ENCODE peak calls at places on chromosomes 5 and 9, in seven cellular contexts. J, U, O, K, V, G and Q are unnamed samples.

GRCh38 chr5:169433221-169433651 is 132.3 kb upstream of the SLIT3 start:
- DNase-seq in J (no peak), U (no peak), O (no peak), K (no peak), V (no peak), G (no peak), Q (no peak)

GRCh38 chr9:96781552-96781951 is 3.7 kb upstream of the ZNF510 start:
- DNase-seq in J (no peak), U (no peak), O (no peak), K (no peak), V (no peak), G (no peak), Q (no peak)

GRCh38 chr5:152650413-152650812 is 245.3 kb upstream of the NMUR2 start:
- DNase-seq in J (no peak), U (no peak), O (no peak), K (no peak), V (no peak), G (no peak), Q (no peak)

GRCh38 chr5:151205411-151205810 is 18.5 kb downstream of the CCDC69 start:
- DNase-seq in J (no peak), U (no peak), O (no peak), K (no peak), V (no peak), G (no peak), Q (no peak)

GRCh38 chr5:146345240-146345577 is 6.6 kb downstream of the POU4F3 start:
- DNase-seq in J (no peak), U (no peak), O (no peak), K (no peak), V (peak), G (no peak), Q (no peak)

GRCh38 chr5:66239034-66239433 is 94.9 kb downstream of the SREK1 start:
- DNase-seq in J (no peak), U (no peak), O (no peak), K (no peak), V (peak), G (no peak), Q (no peak)

GRCh38 chr5:55850839-55851674 is at the start of gene IL31RA:
- DNase-seq in J (peak), U (no peak), O (no peak), K (no peak), V (no peak), G (no peak), Q (no peak)

GRCh38 chr9:13993482-13994267 is 320.3 kb downstream of the NFIB start:
- DNase-seq in J (no peak), U (no peak), O (no peak), K (no peak), V (no peak), G (no peak), Q (no peak)

GRCh38 chr5:178786859-178787499 is 56.5 kb upstream of the ZNF354A start:
- DNase-seq in J (peak), U (peak), O (no peak), K (no peak), V (no peak), G (no peak), Q (peak)

GRCh38 chr9:113505963-113506624 is 42.6 kb downstream of the RGS3 start:
- DNase-seq in J (no peak), U (no peak), O (peak), K (no peak), V (peak), G (peak), Q (no peak)

GRCh38 chr5:538271-538771 is 14.1 kb upstream of the SLC9A3 start:
- DNase-seq in J (no peak), U (no peak), O (no peak), K (no peak), V (no peak), G (no peak), Q (no peak)

GRCh38 chr9:94612071-94612470 is 18.4 kb upstream of the FBP2 start:
- DNase-seq in J (no peak), U (no peak), O (no peak), K (no peak), V (no peak), G (no peak), Q (no peak)

GRCh38 chr5:94776167-94776566 is 157.7 kb downstream of the SLF1 start:
- DNase-seq in J (peak), U (no peak), O (no peak), K (no peak), V (no peak), G (no peak), Q (no peak)

GRCh38 chr9:138072161-138072842 is 194.7 kb downstream of the CACNA1B start:
- DNase-seq in J (no peak), U (no peak), O (no peak), K (no peak), V (peak), G (no peak), Q (no peak)

GRCh38 chr5:79143684-79144379 is 32.2 kb downstream of the BHMT start:
- DNase-seq in J (no peak), U (no peak), O (no peak), K (no peak), V (no peak), G (no peak), Q (no peak)

GRCh38 chr5:16891043-16891442 is 45.0 kb downstream of the MYO10 start:
- DNase-seq in J (no peak), U (no peak), O (no peak), K (no peak), V (no peak), G (no peak), Q (no peak)

GRCh38 chr9:136174779-136175744 is 29.9 kb downstream of the LHX3 start:
- DNase-seq in J (no peak), U (no peak), O (peak), K (no peak), V (peak), G (no peak), Q (no peak)

GRCh38 chr9:21856301-21857094 is 54.1 kb downstream of the MTAP start:
- DNase-seq in J (peak), U (no peak), O (no peak), K (no peak), V (no peak), G (no peak), Q (no peak)

GRCh38 chr9:35748858-35749514 is at the start of the genes GBA2 and RGP1:
- DNase-seq in J (no peak), U (peak), O (peak), K (peak), V (peak), G (peak), Q (peak)

GRCh38 chr5:151659001-151659754 is 27.5 kb downstream of the SPARC start:
- DNase-seq in J (peak), U (peak), O (peak), K (peak), V (peak), G (peak), Q (peak)

GRCh38 chr9:92716557-92716956 is 46.6 kb upstream of the IPPK start:
- DNase-seq in J (no peak), U (peak), O (peak), K (peak), V (peak), G (peak), Q (peak)

GRCh38 chr9:114002986-114003740 is 74.9 kb downstream of the AMBP start:
- DNase-seq in J (no peak), U (no peak), O (no peak), K (no peak), V (no peak), G (no peak), Q (no peak)

GRCh38 chr9:129983891-129984290 is 59.1 kb downstream of the FNBP1 start:
- DNase-seq in J (no peak), U (peak), O (no peak), K (no peak), V (no peak), G (no peak), Q (no peak)

GRCh38 chr9:91734371-91734981 is 215.6 kb downstream of the ROR2 start:
- DNase-seq in J (peak), U (peak), O (peak), K (peak), V (peak), G (peak), Q (peak)

GRCh38 chr9:124590886-124591641 is 83.9 kb upstream of the NR5A1 start:
- DNase-seq in J (no peak), U (no peak), O (no peak), K (no peak), V (no peak), G (no peak), Q (no peak)

GRCh38 chr5:50849554-50849953 is 183.1 kb downstream of the PARP8 start:
- DNase-seq in J (no peak), U (peak), O (no peak), K (no peak), V (no peak), G (no peak), Q (no peak)

GRCh38 chr5:136089804-136090203 is 42.8 kb upstream of the SMAD5 start:
- DNase-seq in J (no peak), U (peak), O (no peak), K (no peak), V (no peak), G (no peak), Q (peak)

GRCh38 chr9:70413427-70413797 is 1.0 kb downstream of the KLF9 start:
- DNase-seq in J (no peak), U (no peak), O (no peak), K (no peak), V (peak), G (peak), Q (no peak)

GRCh38 chr9:7105095-7105494 is 347.3 kb downstream of the KDM4C start:
- DNase-seq in J (no peak), U (no peak), O (no peak), K (no peak), V (no peak), G (no peak), Q (no peak)

GRCh38 chr5:6837519-6838110 is 124.4 kb downstream of the TENT4A start:
- DNase-seq in J (no peak), U (no peak), O (no peak), K (peak), V (peak), G (peak), Q (no peak)

GRCh38 chr9:95171596-95171995 is 145.9 kb downstream of the FANCC start:
- DNase-seq in J (no peak), U (no peak), O (no peak), K (no peak), V (no peak), G (no peak), Q (no peak)

GRCh38 chr9:133664651-133665050 is 28.5 kb downstream of the DBH start:
- DNase-seq in J (no peak), U (no peak), O (no peak), K (no peak), V (no peak), G (no peak), Q (no peak)